ENCODE peak calls at places on chromosomes 3 and 15, in four cellular contexts. Y is H4, V is head of caudate nucleus, S is AG09309. N is an unnamed sample.

GRCh38 chr3:169771651-169772529 is 1.3 kb upstream of the MYNN start:
- DNase-seq in Y (peak), V (peak), S (peak), N (peak)

GRCh38 chr3:32571192-32571485 is 481 bp upstream of the DYNC1LI1 start:
- DNase-seq in Y (no peak), V (no peak), S (no peak), N (no peak)

GRCh38 chr3:191334359-191334893 is 4.1 kb upstream of the UTS2B start:
- DNase-seq in Y (no peak), V (no peak), S (no peak), N (no peak)

GRCh38 chr15:59283717-59284336 is 77.2 kb downstream of the LDHAL6B start:
- DNase-seq in Y (peak), V (no peak), S (no peak), N (no peak)

GRCh38 chr15:47349179-47349578 is 368.1 kb upstream of the SEMA6D start:
- DNase-seq in Y (no peak), V (no peak), S (no peak), N (no peak)

GRCh38 chr15:95095250-95095649 is 863.9 kb downstream of the MCTP2 start:
- DNase-seq in Y (no peak), V (no peak), S (no peak), N (no peak)

GRCh38 chr3:50592568-50592967 is 19.0 kb downstream of the CISH start:
- DNase-seq in Y (no peak), V (no peak), S (no peak), N (no peak)

GRCh38 chr3:129001101-129001816 is at the start of gene EFCC1:
- DNase-seq in Y (no peak), V (no peak), S (no peak), N (no peak)

GRCh38 chr15:78368671-78369070 is 28.5 kb downstream of the CRABP1 start:
- DNase-seq in Y (no peak), V (no peak), S (no peak), N (no peak)

GRCh38 chr3:184814214-184814613 is 2.2 kb downstream of the VPS8 start:
- DNase-seq in Y (peak), V (no peak), S (no peak), N (no peak)

GRCh38 chr3:12187448-12188327 is 29.0 kb upstream of the TIMP4 start:
- DNase-seq in Y (peak), V (peak), S (no peak), N (no peak)

GRCh38 chr3:33395900-33396299 is 44.3 kb downstream of the UBP1 start:
- DNase-seq in Y (no peak), V (no peak), S (no peak), N (no peak)

GRCh38 chr3:50356553-50356952 is 2.8 kb downstream of the TMEM115 start:
- DNase-seq in Y (no peak), V (no peak), S (no peak), N (peak)

GRCh38 chr3:160374472-160374871 is 24.6 kb downstream of the IFT80 start:
- DNase-seq in Y (no peak), V (no peak), S (no peak), N (no peak)

GRCh38 chr15:65916664-65917406 is 47.5 kb downstream of the RAB11A start:
- DNase-seq in Y (peak), V (peak), S (peak), N (peak)

GRCh38 chr15:55183679-55184078 is 13.1 kb downstream of the RSL24D1 start:
- DNase-seq in Y (no peak), V (no peak), S (no peak), N (peak)

GRCh38 chr3:129555616-129556357 is 12.8 kb downstream of the H1-8 start:
- DNase-seq in Y (no peak), V (no peak), S (no peak), N (no peak)

GRCh38 chr15:62619526-62619925 is 423.0 kb upstream of the TPM1 start:
- DNase-seq in Y (no peak), V (no peak), S (no peak), N (no peak)

GRCh38 chr3:55692958-55693558 is 206.0 kb upstream of the WNT5A start:
- DNase-seq in Y (no peak), V (no peak), S (no peak), N (no peak)

GRCh38 chr3:126781889-126782491 is 78.0 kb downstream of the CHCHD6 start:
- DNase-seq in Y (peak), V (no peak), S (peak), N (no peak)

GRCh38 chr15:90264649-90265048 is 823 bp upstream of the NGRN start:
- DNase-seq in Y (no peak), V (no peak), S (no peak), N (no peak)

GRCh38 chr3:17110665-17111396 is 226.1 kb downstream of the PLCL2 start:
- DNase-seq in Y (no peak), V (no peak), S (no peak), N (no peak)

GRCh38 chr3:5875056-5875455 is 687.5 kb downstream of the EDEM1 start:
- DNase-seq in Y (no peak), V (no peak), S (no peak), N (no peak)

N was measured in COLO829.